ENCODE peak calls at places on chromosomes 6 and 20, in four cellular contexts. W, B, F and Y are unnamed samples.

GRCh38 chr6:10800810-10801209 is 37.5 kb downstream of the MAK start:
- DNase-seq in W (no peak), B (no peak), F (no peak), Y (no peak)

GRCh38 chr6:168333471-168333870 is 13.9 kb upstream of the DACT2 start:
- DNase-seq in W (no peak), B (no peak), F (no peak), Y (no peak)

GRCh38 chr6:40000964-40001515 is 66.8 kb upstream of the MOCS1 start:
- DNase-seq in W (no peak), B (no peak), F (no peak), Y (no peak)

GRCh38 chr6:139037490-139037889 is 8.9 kb downstream of the ABRACL start:
- DNase-seq in W (no peak), B (no peak), F (no peak), Y (no peak)

GRCh38 chr6:116352515-116353471 is 18.0 kb upstream of the DSE start:
- DNase-seq in W (no peak), B (no peak), F (no peak), Y (no peak)

GRCh38 chr6:149499066-149499465 is 14.3 kb upstream of the ZC3H12D start:
- DNase-seq in W (no peak), B (no peak), F (no peak), Y (no peak)

GRCh38 chr6:73042892-73043291 is 182.4 kb downstream of the KHDC1L start:
- DNase-seq in W (no peak), B (no peak), F (no peak), Y (no peak)

GRCh38 chr20:38135641-38136420 is 29.2 kb downstream of the TGM2 start:
- DNase-seq in W (no peak), B (no peak), F (no peak), Y (no peak)

GRCh38 chr6:95795927-95796326 is 218.6 kb downstream of the MANEA start:
- DNase-seq in W (no peak), B (no peak), F (no peak), Y (no peak)

GRCh38 chr6:100806280-100806679 is 74.8 kb downstream of the ASCC3 start:
- DNase-seq in W (no peak), B (no peak), F (no peak), Y (no peak)

GRCh38 chr6:81233990-81234389 is 518.5 kb downstream of the TENT5A start:
- DNase-seq in W (no peak), B (no peak), F (no peak), Y (no peak)

GRCh38 chr20:40692240-40693011 is 3.4 kb upstream of the MAFB start:
- DNase-seq in W (no peak), B (no peak), F (no peak), Y (no peak)

GRCh38 chr20:20412750-20413149 is 44.8 kb downstream of the INSM1 start:
- DNase-seq in W (no peak), B (peak), F (no peak), Y (no peak)

GRCh38 chr6:29593199-29593598 is 8.3 kb downstream of the OR2H2 start:
- DNase-seq in W (no peak), B (no peak), F (no peak), Y (no peak)

GRCh38 chr6:13362432-13362831 is 34.1 kb upstream of the TBC1D7 start:
- DNase-seq in W (no peak), B (no peak), F (no peak), Y (no peak)

GRCh38 chr20:1462001-1462400 is 4.6 kb downstream of the NSFL1C start:
- DNase-seq in W (no peak), B (no peak), F (no peak), Y (no peak)

GRCh38 chr6:116255246-116255800 is 1.4 kb upstream of the TSPYL4 start:
- DNase-seq in W (no peak), B (no peak), F (no peak), Y (no peak)

GRCh38 chr20:1474817-1475603 is 8.4 kb upstream of the NSFL1C start:
- DNase-seq in W (no peak), B (no peak), F (no peak), Y (no peak)

GRCh38 chr20:31869942-31870702 is at the start of the genes DUSP15 and TTLL9:
- DNase-seq in W (no peak), B (peak), F (no peak), Y (peak)

GRCh38 chr6:45757443-45758121 is 258.1 kb downstream of the CLIC5 start:
- DNase-seq in W (no peak), B (no peak), F (no peak), Y (no peak)

GRCh38 chr6:37473364-37474095 is 26.2 kb downstream of the CCDC167 start:
- DNase-seq in W (no peak), B (no peak), F (no peak), Y (no peak)